ENCODE peak calls at places on chromosomes 4 and X, in eight cellular contexts. One of them, this sample, is unnamed.

GRCh38 chr4:146957252-146957651 is 11.6 kb upstream of the TTC29 start:
- DNase-seq in transverse colon: no peak
- DNase-seq in gastrocnemius medialis: no peak
- DNase-seq in H9: no peak
- DNase-seq in cardiac muscle cell: no peak
- DNase-seq in heart right ventricle: no peak
- DNase-seq in lower lobe of right lung: no peak
- DNase-seq in neural progenitor cell: no peak
- DNase-seq in this sample: no peak

GRCh38 chr4:134777626-134778025 is 576.0 kb upstream of the PABPC4L start:
- DNase-seq in transverse colon: no peak
- DNase-seq in gastrocnemius medialis: no peak
- DNase-seq in H9: no peak
- DNase-seq in cardiac muscle cell: peak; percentile 49
- DNase-seq in heart right ventricle: no peak
- DNase-seq in lower lobe of right lung: no peak
- DNase-seq in neural progenitor cell: peak; percentile 31
- DNase-seq in this sample: no peak

GRCh38 chr4:5918331-5919030 is 25.6 kb upstream of the CRMP1 start:
- DNase-seq in transverse colon: no peak
- DNase-seq in gastrocnemius medialis: no peak
- DNase-seq in H9: no peak
- DNase-seq in cardiac muscle cell: no peak
- DNase-seq in heart right ventricle: peak; percentile 26
- DNase-seq in lower lobe of right lung: no peak
- DNase-seq in neural progenitor cell: no peak
- DNase-seq in this sample: no peak

GRCh38 chr4:146776691-146777090 is 138.0 kb downstream of the POU4F2 start:
- DNase-seq in transverse colon: no peak
- DNase-seq in gastrocnemius medialis: no peak
- DNase-seq in H9: no peak
- DNase-seq in cardiac muscle cell: no peak
- DNase-seq in heart right ventricle: no peak
- DNase-seq in lower lobe of right lung: no peak
- DNase-seq in neural progenitor cell: no peak
- DNase-seq in this sample: no peak

GRCh38 chr4:119284876-119285611 is 36.9 kb downstream of the FABP2 start:
- DNase-seq in transverse colon: no peak
- DNase-seq in gastrocnemius medialis: no peak
- DNase-seq in H9: no peak
- DNase-seq in cardiac muscle cell: no peak
- DNase-seq in heart right ventricle: no peak
- DNase-seq in lower lobe of right lung: no peak
- DNase-seq in neural progenitor cell: no peak
- DNase-seq in this sample: no peak

GRCh38 chr4:156941940-156942548 is 29.6 kb downstream of the PDGFC start:
- DNase-seq in transverse colon: peak; percentile 33
- DNase-seq in gastrocnemius medialis: peak; percentile 19
- DNase-seq in H9: peak; percentile 53
- DNase-seq in cardiac muscle cell: peak; percentile 89
- DNase-seq in heart right ventricle: peak; percentile 19
- DNase-seq in lower lobe of right lung: peak; percentile 64
- DNase-seq in neural progenitor cell: peak; percentile 71
- DNase-seq in this sample: no peak

GRCh38 chr4:149933883-149934282 is 118.2 kb upstream of the IQCM start:
- DNase-seq in transverse colon: no peak
- DNase-seq in gastrocnemius medialis: no peak
- DNase-seq in H9: no peak
- DNase-seq in cardiac muscle cell: no peak
- DNase-seq in heart right ventricle: peak; percentile 6
- DNase-seq in lower lobe of right lung: no peak
- DNase-seq in neural progenitor cell: no peak
- DNase-seq in this sample: no peak

GRCh38 chr4:55020131-55020530 is 105.3 kb downstream of the KDR start:
- DNase-seq in transverse colon: no peak
- DNase-seq in gastrocnemius medialis: no peak
- DNase-seq in H9: no peak
- DNase-seq in cardiac muscle cell: no peak
- DNase-seq in heart right ventricle: no peak
- DNase-seq in lower lobe of right lung: no peak
- DNase-seq in neural progenitor cell: no peak
- DNase-seq in this sample: no peak

GRCh38 chrX:49171752-49172279 is at the start of gene PLP2:
- DNase-seq in transverse colon: peak; percentile 79
- DNase-seq in gastrocnemius medialis: peak; percentile 53
- DNase-seq in H9: no peak
- DNase-seq in cardiac muscle cell: peak; percentile 37
- DNase-seq in heart right ventricle: no peak
- DNase-seq in lower lobe of right lung: peak; percentile 64
- DNase-seq in neural progenitor cell: peak; percentile 43
- DNase-seq in this sample: peak; percentile 85

GRCh38 chr4:100061835-100062234 is 111.8 kb upstream of the H2AZ1 start:
- DNase-seq in transverse colon: no peak
- DNase-seq in gastrocnemius medialis: no peak
- DNase-seq in H9: no peak
- DNase-seq in cardiac muscle cell: no peak
- DNase-seq in heart right ventricle: no peak
- DNase-seq in lower lobe of right lung: no peak
- DNase-seq in neural progenitor cell: no peak
- DNase-seq in this sample: no peak

GRCh38 chr4:8872402-8873291 is 1.0 kb upstream of the HMX1 start:
- DNase-seq in transverse colon: no peak
- DNase-seq in gastrocnemius medialis: no peak
- DNase-seq in H9: no peak
- DNase-seq in cardiac muscle cell: no peak
- DNase-seq in heart right ventricle: no peak
- DNase-seq in lower lobe of right lung: no peak
- DNase-seq in neural progenitor cell: peak; percentile 39
- DNase-seq in this sample: no peak

GRCh38 chr4:3083732-3084131 is 9.3 kb downstream of the HTT start:
- DNase-seq in transverse colon: no peak
- DNase-seq in gastrocnemius medialis: no peak
- DNase-seq in H9: no peak
- DNase-seq in cardiac muscle cell: no peak
- DNase-seq in heart right ventricle: no peak
- DNase-seq in lower lobe of right lung: no peak
- DNase-seq in neural progenitor cell: no peak
- DNase-seq in this sample: no peak

GRCh38 chr4:153152453-153153338 is 51.5 kb upstream of the TRIM2 start:
- DNase-seq in transverse colon: peak; percentile 70
- DNase-seq in gastrocnemius medialis: no peak
- DNase-seq in H9: no peak
- DNase-seq in cardiac muscle cell: peak; percentile 67
- DNase-seq in heart right ventricle: peak; percentile 26
- DNase-seq in lower lobe of right lung: peak; percentile 63
- DNase-seq in neural progenitor cell: peak; percentile 40
- DNase-seq in this sample: peak; percentile 78

GRCh38 chr4:99462875-99463464 is 27.8 kb upstream of the ADH7 start:
- DNase-seq in transverse colon: peak; percentile 63
- DNase-seq in gastrocnemius medialis: peak; percentile 42
- DNase-seq in H9: peak; percentile 68
- DNase-seq in cardiac muscle cell: peak; percentile 76
- DNase-seq in heart right ventricle: peak; percentile 34
- DNase-seq in lower lobe of right lung: no peak
- DNase-seq in neural progenitor cell: peak; percentile 81
- DNase-seq in this sample: no peak

GRCh38 chr4:168648929-168649328 is 152.1 kb downstream of the PALLD start:
- DNase-seq in transverse colon: no peak
- DNase-seq in gastrocnemius medialis: no peak
- DNase-seq in H9: no peak
- DNase-seq in cardiac muscle cell: no peak
- DNase-seq in heart right ventricle: no peak
- DNase-seq in lower lobe of right lung: no peak
- DNase-seq in neural progenitor cell: no peak
- DNase-seq in this sample: no peak

GRCh38 chrX:16876696-16877095 is 6.5 kb upstream of the RBBP7 start:
- DNase-seq in transverse colon: no peak
- DNase-seq in gastrocnemius medialis: no peak
- DNase-seq in H9: no peak
- DNase-seq in cardiac muscle cell: no peak
- DNase-seq in heart right ventricle: no peak
- DNase-seq in lower lobe of right lung: no peak
- DNase-seq in neural progenitor cell: no peak
- DNase-seq in this sample: no peak

GRCh38 chrX:18640686-18641085 is 31.2 kb downstream of the RS1 start:
- DNase-seq in transverse colon: no peak
- DNase-seq in gastrocnemius medialis: no peak
- DNase-seq in H9: peak; percentile 85
- DNase-seq in cardiac muscle cell: peak; percentile 56
- DNase-seq in heart right ventricle: no peak
- DNase-seq in lower lobe of right lung: no peak
- DNase-seq in neural progenitor cell: peak; percentile 77
- DNase-seq in this sample: no peak

GRCh38 chr4:177480796-177481195 is 38.6 kb upstream of the AGA start:
- DNase-seq in transverse colon: no peak
- DNase-seq in gastrocnemius medialis: no peak
- DNase-seq in H9: no peak
- DNase-seq in cardiac muscle cell: no peak
- DNase-seq in heart right ventricle: no peak
- DNase-seq in lower lobe of right lung: no peak
- DNase-seq in neural progenitor cell: no peak
- DNase-seq in this sample: no peak

DNA sequence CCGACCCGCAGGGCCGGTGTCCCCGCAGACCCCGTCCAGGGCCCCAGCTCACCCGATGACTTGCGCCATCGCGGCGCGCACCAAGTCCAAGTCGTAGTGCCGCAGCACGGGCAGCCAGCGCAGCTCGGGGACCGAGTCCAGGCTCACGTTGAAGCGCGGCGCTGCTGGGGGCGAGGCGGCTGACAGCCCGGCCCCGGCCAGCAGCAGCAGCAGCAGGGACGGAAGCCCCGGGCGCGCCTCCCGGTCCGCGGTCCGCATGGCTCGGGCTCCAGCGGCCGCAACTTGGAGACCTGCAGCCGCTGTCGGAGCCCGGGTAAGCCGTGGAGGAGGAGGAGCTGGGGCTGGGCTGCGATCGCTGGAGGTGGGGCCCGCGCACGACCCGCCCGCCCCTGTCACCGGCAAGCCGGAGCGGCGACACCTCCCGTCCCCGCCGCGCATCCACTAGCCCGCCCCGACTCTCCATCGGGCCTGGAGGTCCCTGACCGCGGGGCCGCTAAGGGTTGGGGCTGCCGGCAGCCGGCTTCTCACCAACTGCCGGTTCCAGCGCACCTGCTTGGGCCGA is at the start of gene NAAA:
- DNase-seq in transverse colon: peak; percentile 93
- DNase-seq in gastrocnemius medialis: peak; percentile 81
- DNase-seq in H9: peak; percentile 83
- DNase-seq in cardiac muscle cell: peak; percentile 81
- DNase-seq in heart right ventricle: peak; percentile 82
- DNase-seq in lower lobe of right lung: peak; percentile 79
- DNase-seq in neural progenitor cell: peak; percentile 87
- DNase-seq in this sample: peak; percentile 94
- TF ChIP-seq CTCF in transverse colon: peak; percentile 58
- TF ChIP-seq CTCF in gastrocnemius medialis: no peak
- TF ChIP-seq CTCF in H9: no peak
- TF ChIP-seq CTCF in cardiac muscle cell: no peak
- TF ChIP-seq CTCF in heart right ventricle: peak; percentile 22
- TF ChIP-seq CTCF in lower lobe of right lung: no peak
- TF ChIP-seq CTCF in neural progenitor cell: no peak
- TF ChIP-seq CTCF in this sample: peak; percentile 50

GRCh38 chrX:67351411-67351810 is 192.4 kb upstream of the AR start:
- DNase-seq in transverse colon: no peak
- DNase-seq in gastrocnemius medialis: no peak
- DNase-seq in H9: no peak
- DNase-seq in cardiac muscle cell: no peak
- DNase-seq in heart right ventricle: no peak
- DNase-seq in lower lobe of right lung: no peak
- DNase-seq in neural progenitor cell: no peak
- DNase-seq in this sample: no peak

GRCh38 chrX:67342138-67342537 is 201.7 kb upstream of the AR start:
- DNase-seq in transverse colon: no peak
- DNase-seq in gastrocnemius medialis: no peak
- DNase-seq in H9: no peak
- DNase-seq in cardiac muscle cell: no peak
- DNase-seq in heart right ventricle: no peak
- DNase-seq in lower lobe of right lung: no peak
- DNase-seq in neural progenitor cell: no peak
- DNase-seq in this sample: no peak

GRCh38 chrX:67346667-67347066 is 197.2 kb upstream of the AR start:
- DNase-seq in transverse colon: no peak
- DNase-seq in gastrocnemius medialis: no peak
- DNase-seq in H9: no peak
- DNase-seq in cardiac muscle cell: no peak
- DNase-seq in heart right ventricle: no peak
- DNase-seq in lower lobe of right lung: no peak
- DNase-seq in neural progenitor cell: no peak
- DNase-seq in this sample: no peak

GRCh38 chrX:67347145-67347544 is 196.7 kb upstream of the AR start:
- DNase-seq in transverse colon: no peak
- DNase-seq in gastrocnemius medialis: no peak
- DNase-seq in H9: no peak
- DNase-seq in cardiac muscle cell: no peak
- DNase-seq in heart right ventricle: no peak
- DNase-seq in lower lobe of right lung: no peak
- DNase-seq in neural progenitor cell: no peak
- DNase-seq in this sample: no peak

GRCh38 chrX:67346225-67346624 is 197.6 kb upstream of the AR start:
- DNase-seq in transverse colon: no peak
- DNase-seq in gastrocnemius medialis: no peak
- DNase-seq in H9: no peak
- DNase-seq in cardiac muscle cell: no peak
- DNase-seq in heart right ventricle: no peak
- DNase-seq in lower lobe of right lung: no peak
- DNase-seq in neural progenitor cell: no peak
- DNase-seq in this sample: no peak
- H3K9me3 ChIP-seq in transverse colon: no peaks in the 10 kb centered on the region
- H3K9me3 ChIP-seq in gastrocnemius medialis: no peaks in the 10 kb centered on the region
- H3K9me3 ChIP-seq in H9: peaks cover 18% of the 10 kb centered on the region
- H3K9me3 ChIP-seq in cardiac muscle cell: no peaks in the 10 kb centered on the region
- H3K9me3 ChIP-seq in heart right ventricle: no peaks in the 10 kb centered on the region
- H3K9me3 ChIP-seq in lower lobe of right lung: no peaks in the 10 kb centered on the region
- H3K9me3 ChIP-seq in neural progenitor cell: peaks cover 3% of the 10 kb centered on the region
- H3K9me3 ChIP-seq in this sample: no peaks in the 10 kb centered on the region

GRCh38 chr4:25896782-25897539 is 17.1 kb upstream of the SMIM20 start:
- DNase-seq in transverse colon: no peak
- DNase-seq in gastrocnemius medialis: no peak
- DNase-seq in H9: no peak
- DNase-seq in cardiac muscle cell: no peak
- DNase-seq in heart right ventricle: no peak
- DNase-seq in lower lobe of right lung: no peak
- DNase-seq in neural progenitor cell: no peak
- DNase-seq in this sample: no peak
- H3K4me1 ChIP-seq in transverse colon: no peaks in the 10 kb centered on the region
- H3K4me1 ChIP-seq in gastrocnemius medialis: no peaks in the 10 kb centered on the region
- H3K4me1 ChIP-seq in H9: peaks cover 2% of the 10 kb centered on the region
- H3K4me1 ChIP-seq in cardiac muscle cell: no peaks in the 10 kb centered on the region
- H3K4me1 ChIP-seq in heart right ventricle: no peaks in the 10 kb centered on the region
- H3K4me1 ChIP-seq in lower lobe of right lung: no peaks in the 10 kb centered on the region
- H3K4me1 ChIP-seq in neural progenitor cell: peaks cover 5% of the 10 kb centered on the region
- H3K4me1 ChIP-seq in this sample: no peaks in the 10 kb centered on the region

DNA sequence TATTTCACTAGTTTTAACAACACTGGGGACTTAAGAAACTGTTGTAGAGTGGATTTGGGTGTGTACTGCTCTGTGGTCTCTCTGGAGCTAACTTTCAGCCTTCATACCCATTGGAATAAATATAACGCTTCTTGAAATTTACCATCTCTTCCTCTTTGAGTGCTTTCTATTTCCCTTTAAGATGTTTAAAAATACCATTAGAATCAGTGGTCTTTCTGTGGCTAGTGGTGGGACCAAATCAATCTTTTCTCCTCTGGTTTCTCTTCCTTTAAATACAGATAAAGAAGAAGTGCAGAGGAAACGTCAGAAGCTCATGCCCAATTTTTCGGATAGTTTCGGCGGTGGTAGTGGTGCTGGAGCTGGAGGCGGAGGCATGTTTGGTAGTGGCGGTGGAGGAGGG is 92.0 kb downstream of the NFKB1 start:
- DNase-seq in transverse colon: no peak
- DNase-seq in gastrocnemius medialis: no peak
- DNase-seq in H9: no peak
- DNase-seq in cardiac muscle cell: no peak
- DNase-seq in heart right ventricle: no peak
- DNase-seq in lower lobe of right lung: no peak
- DNase-seq in neural progenitor cell: no peak
- DNase-seq in this sample: no peak
- TF ChIP-seq CTCF in transverse colon: no peak
- TF ChIP-seq CTCF in gastrocnemius medialis: no peak
- TF ChIP-seq CTCF in H9: no peak
- TF ChIP-seq CTCF in cardiac muscle cell: no peak
- TF ChIP-seq CTCF in heart right ventricle: no peak
- TF ChIP-seq CTCF in lower lobe of right lung: no peak
- TF ChIP-seq CTCF in neural progenitor cell: no peak
- TF ChIP-seq CTCF in this sample: no peak